ENCODE peak calls at places on chromosomes 11 and 22, in six cellular contexts. L is transverse colon, J is tibial nerve, F is ovary, K is A549, Q is SK-N-SH. A is an unnamed sample.

GRCh38 chr11:67052891-67053290 is 3.8 kb upstream of the RHOD start:
- DNase-seq in L (no peak), K (no peak), F (no peak), Q (no peak), J (no peak), A (no peak)

GRCh38 chr11:129767827-129768226 is 47.8 kb upstream of the TMEM45B start:
- DNase-seq in Q (no peak), K (no peak), L (no peak), F (no peak), J (no peak), A (no peak)

GRCh38 chr11:95895815-95896214 is 28.1 kb downstream of the MTMR2 start:
- DNase-seq in Q (no peak), F (no peak), J (no peak), L (no peak), K (no peak), A (no peak)

GRCh38 chr11:118531597-118532084 is 649 bp downstream of the TMEM25 start:
- DNase-seq in J (no peak), L (no peak), Q (peak; percentile 69), F (no peak), K (no peak), A (no peak)

GRCh38 chr11:73415854-73416615 is 39.8 kb downstream of the RELT start:
- DNase-seq in Q (no peak), J (no peak), F (no peak), K (no peak), L (no peak), A (no peak)

GRCh38 chr22:47457509-47458300 is 695.3 kb downstream of the TBC1D22A start:
- DNase-seq in L (no peak), J (no peak), Q (no peak), F (no peak), K (no peak), A (no peak)

GRCh38 chr11:86524603-86525352 is 147.6 kb downstream of the ME3 start:
- DNase-seq in F (no peak), L (no peak), J (no peak), Q (peak; percentile 16), K (peak; percentile 69), A (no peak)

GRCh38 chr11:26551186-26551801 is 20.8 kb downstream of the MUC15 start:
- DNase-seq in L (no peak), Q (no peak), F (no peak), J (no peak), K (no peak), A (no peak)

GRCh38 chr22:25027959-25028840 is 75.7 kb downstream of the KIAA1671 start:
- DNase-seq in F (peak; percentile 63), J (peak; percentile 47), K (peak; percentile 31), L (peak; percentile 52), Q (peak; percentile 66), A (no peak)

GRCh38 chr11:8381871-8382396 is 118.3 kb upstream of the LMO1 start:
- DNase-seq in J (no peak), F (no peak), Q (peak; percentile 44), K (no peak), L (no peak), A (no peak)

GRCh38 chr22:36765131-36765942 is 10.6 kb downstream of the IFT27 start:
- DNase-seq in F (no peak), J (no peak), L (no peak), K (no peak), Q (no peak), A (peak; percentile 49)

GRCh38 chr11:73308963-73309960 is 1.2 kb downstream of the ARHGEF17 start:
- DNase-seq in Q (no peak), L (peak; percentile 84), J (peak; percentile 82), K (peak; percentile 84), F (peak; percentile 92), A (peak; percentile 98)

GRCh38 chr22:32619614-32620426 is 145.2 kb downstream of the FBXO7 start:
- DNase-seq in F (peak; percentile 66), L (no peak), J (peak; percentile 64), Q (no peak), K (no peak), A (peak; percentile 78)

GRCh38 chr11:23856654-23857053 is 640.2 kb upstream of the LUZP2 start:
- DNase-seq in K (no peak), J (no peak), L (no peak), F (no peak), Q (no peak), A (no peak)

GRCh38 chr22:22926359-22927195 is 39.0 kb downstream of the IGLL5 start:
- DNase-seq in Q (no peak), F (no peak), K (no peak), L (no peak), J (no peak), A (no peak)

GRCh38 chr11:15472405-15472799 is 357.7 kb downstream of the INSC start:
- DNase-seq in Q (peak; percentile 38), F (no peak), J (no peak), L (no peak), K (no peak), A (no peak)

GRCh38 chr11:130601141-130601540 is 152.7 kb downstream of the ADAMTS15 start:
- DNase-seq in F (peak; percentile 81), J (peak; percentile 77), L (peak; percentile 63), K (no peak), Q (no peak), A (peak; percentile 92)

DNA sequence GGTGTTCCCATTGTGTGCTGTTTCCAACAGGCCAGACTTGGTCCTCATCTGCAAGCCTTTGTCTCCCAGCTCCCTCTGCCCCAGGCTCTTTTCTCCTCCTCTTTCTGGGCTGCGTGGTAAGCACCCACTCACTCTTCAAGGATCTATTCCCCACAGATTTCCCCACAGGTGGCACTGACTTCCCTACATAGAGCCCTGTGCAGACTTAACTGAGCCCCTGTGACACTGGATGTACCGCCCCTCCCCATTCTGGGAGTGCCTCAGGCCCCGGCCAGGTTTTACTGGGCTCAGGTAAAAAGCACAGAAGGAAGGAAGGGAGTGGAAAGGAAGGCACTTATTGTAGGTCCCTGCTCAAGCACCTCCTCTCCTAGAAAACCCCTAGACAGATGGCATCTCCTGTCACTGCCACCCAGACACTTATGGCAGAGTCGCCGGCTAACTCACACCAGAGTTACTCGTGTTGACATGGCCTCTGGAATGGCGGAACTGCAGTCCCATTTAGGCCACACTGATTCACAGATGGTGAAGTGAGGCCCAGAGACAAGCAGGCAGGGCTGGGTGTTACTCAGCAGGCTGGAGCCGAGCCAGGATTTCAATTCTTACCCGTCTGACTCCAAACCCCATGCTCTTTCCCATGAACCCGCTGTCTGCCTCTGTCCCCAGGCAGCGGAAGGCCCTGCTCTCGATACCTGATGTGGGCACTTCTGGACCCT is 47.2 kb downstream of the LRRC32 start:
- DNase-seq in Q (no peak), J (no peak), F (peak; percentile 28), L (no peak), K (no peak), A (peak; percentile 47)
- H3K27ac ChIP-seq in Q (no peak overlapping the region), J (no peak overlapping the region), F (no peak overlapping the region), L (no peak overlapping the region), K (no peak overlapping the region), A (no peak overlapping the region)

GRCh38 chr22:35257002-35257320 is 332 bp upstream of the HMGXB4 start:
- DNase-seq in K (no peak), J (no peak), L (no peak), F (no peak), Q (peak; percentile 14), A (no peak)

GRCh38 chr22:35253946-35254345 is 3.3 kb upstream of the HMGXB4 start:
- DNase-seq in Q (no peak), K (no peak), J (no peak), L (no peak), F (no peak), A (no peak)

GRCh38 chr22:35258144-35258988 is 1.1 kb downstream of the HMGXB4 start:
- DNase-seq in Q (peak; percentile 48), L (peak; percentile 17), J (peak; percentile 6), F (no peak), K (peak; percentile 5), A (no peak)

DNA sequence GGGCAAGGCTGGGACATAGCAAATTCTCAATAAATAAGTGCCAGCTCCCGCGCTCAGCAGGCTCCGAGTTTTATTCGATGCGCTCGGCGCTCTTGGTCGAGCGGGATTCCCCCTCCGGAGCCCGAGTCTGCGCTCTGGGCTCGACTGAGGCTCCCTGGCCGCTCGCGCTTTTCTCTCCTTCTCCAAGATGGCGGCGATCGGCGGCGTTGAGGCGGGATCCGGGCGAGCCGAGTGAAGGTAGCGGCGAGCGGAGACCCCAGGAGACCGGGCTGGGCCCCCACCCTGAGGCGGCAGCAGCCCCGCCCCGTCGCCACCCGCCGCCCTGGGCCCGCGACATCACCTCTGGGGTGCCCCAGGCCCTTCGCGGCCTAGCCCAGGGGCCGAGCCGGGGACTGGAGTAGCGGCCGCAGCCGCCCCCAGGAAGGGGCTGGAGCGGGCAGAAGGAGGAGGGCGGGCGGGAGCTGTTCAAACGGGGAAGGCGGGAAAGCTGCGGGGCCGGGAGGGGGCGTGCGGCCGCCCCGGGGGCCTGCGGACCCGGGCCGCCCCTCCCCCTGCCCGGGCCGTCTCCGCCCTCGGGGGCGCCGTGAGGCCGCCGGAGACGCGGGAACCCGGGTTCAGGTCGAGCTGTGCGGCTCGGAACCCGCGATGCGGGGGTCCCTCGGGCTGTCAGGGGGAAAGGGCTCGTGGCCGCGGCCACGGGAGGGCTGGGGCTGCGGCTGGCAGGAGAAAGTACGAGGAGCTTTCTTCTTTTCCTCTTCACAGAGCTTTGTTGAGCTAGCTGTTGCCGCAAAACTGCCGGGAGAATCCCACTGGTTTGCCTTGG is at the start of gene HMGXB4:
- DNase-seq in J (peak; percentile 70), K (peak; percentile 69), L (peak; percentile 88), F (peak; percentile 90), Q (peak; percentile 96), A (peak; percentile 92)
- TF ChIP-seq CTCF in J (peak; percentile 19), K (no peak), L (no peak), F (no peak), Q (no peak), A (no peak)

GRCh38 chr11:110000045-110000502 is 93.1 kb upstream of the ZC3H12C start:
- DNase-seq in L (no peak), F (no peak), Q (no peak), K (peak; percentile 38), J (no peak), A (no peak)
- TF ChIP-seq EP300 in L (no peak), F (no peak), Q (no peak), K (peak; percentile 27), J (no peak), A (no peak)

GRCh38 chr11:128532016-128532570 is 55.3 kb downstream of the ETS1 start:
- DNase-seq in K (no peak), J (no peak), Q (no peak), F (no peak), L (no peak), A (no peak)
- H3K27ac ChIP-seq in K (no peak overlapping the region), J (no peak overlapping the region), Q (no peak overlapping the region), F (no peak overlapping the region), L (no peak overlapping the region), A (no peak overlapping the region)

DNA sequence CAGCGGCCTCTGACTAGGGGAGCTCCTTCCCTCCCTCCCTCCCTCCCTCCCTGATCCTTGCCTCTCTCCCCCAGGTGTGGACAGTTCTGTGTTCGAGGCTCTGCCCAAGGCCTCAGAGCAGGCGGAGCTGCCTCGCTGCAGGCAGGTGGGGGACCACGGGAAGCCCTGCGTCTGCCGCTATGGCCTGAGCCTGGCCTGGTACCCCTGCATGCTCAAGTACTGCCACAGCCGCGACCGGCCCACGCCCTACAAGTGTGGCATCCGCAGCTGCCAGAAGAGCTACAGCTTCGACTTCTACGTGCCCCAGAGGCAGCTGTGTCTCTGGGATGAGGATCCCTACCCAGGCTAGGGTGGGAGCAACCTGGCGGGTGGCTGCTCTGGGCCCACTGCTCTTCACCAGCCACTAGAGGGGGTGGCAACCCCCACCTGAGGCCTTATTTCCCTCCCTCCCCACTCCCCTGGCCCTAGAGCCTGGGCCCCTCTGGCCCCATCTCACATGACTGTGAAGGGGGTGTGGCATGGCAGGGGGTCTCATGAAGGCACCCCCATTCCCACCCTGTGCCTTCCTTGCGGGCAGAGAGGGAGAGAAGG is 11.1 kb upstream of the POU2F3 start:
- DNase-seq in Q (peak; percentile 69), K (no peak), L (no peak), J (no peak), F (no peak), A (no peak)
- TF ChIP-seq CTCF in Q (peak; percentile 35), K (no peak), L (no peak), J (no peak), F (no peak), A (no peak)

A was measured in sigmoid colon.